ENCODE peak calls at places on chromosomes 11 and 22, in nine cellular contexts. L is memory B cell; M is endothelial cell; H is GM12878; O is Daoy; T is spleen; Z is pons; D is activated CD4-positive, CD25-positive, alpha-beta regulatory T cell treated with anti-CD3 and anti-CD28 coated beads, Interleukin-2, amount 50 U/mL, for 72 hours; C is OCI-LY7. X is an unnamed sample.

GRCh38 chr11:86180415-86180814 is 64.1 kb upstream of the EED start:
- DNase-seq in L (no peak), M (no peak), H (no peak), O (no peak), T (no peak), Z (no peak), D (no peak), C (no peak), X (no peak)

GRCh38 chr11:83326326-83326725 is 40.2 kb upstream of the CCDC90B start:
- DNase-seq in L (no peak), M (no peak), H (no peak), O (no peak), T (no peak), Z (no peak), D (no peak), C (no peak), X (no peak)

GRCh38 chr11:19275496-19275895 is 34.8 kb upstream of the E2F8 start:
- DNase-seq in L (no peak), M (no peak), H (no peak), O (peak; percentile 55), T (no peak), Z (no peak), D (no peak), C (no peak), X (no peak)

GRCh38 chr22:37037669-37038068 is 13.9 kb upstream of the KCTD17 start:
- DNase-seq in L (no peak), M (no peak), H (no peak), O (no peak), T (no peak), Z (no peak), D (no peak), C (no peak), X (no peak)

GRCh38 chr11:113255096-113255495 is 59.3 kb upstream of the TTC12 start:
- DNase-seq in L (no peak), M (no peak), H (no peak), O (no peak), T (no peak), Z (no peak), D (no peak), C (no peak), X (no peak)

GRCh38 chr22:28103596-28103995 is 184.5 kb upstream of the PITPNB start:
- DNase-seq in L (no peak), M (no peak), H (no peak), O (no peak), T (no peak), Z (no peak), D (no peak), C (no peak), X (no peak)

GRCh38 chr11:126973051-126973450 is 27.5 kb downstream of the KIRREL3 start:
- DNase-seq in L (no peak), M (no peak), H (no peak), O (no peak), T (no peak), Z (no peak), D (no peak), C (no peak), X (no peak)

GRCh38 chr11:119373917-119374631 is 7.4 kb downstream of the USP2 start:
- DNase-seq in L (no peak), M (peak; percentile 90), H (no peak), O (peak; percentile 63), T (no peak), Z (peak; percentile 92), D (no peak), C (peak; percentile 75), X (peak; percentile 92)

GRCh38 chr22:22058649-22059475 is 76.3 kb upstream of the TOP3B start:
- DNase-seq in L (peak; percentile 22), M (no peak), H (no peak), O (no peak), T (no peak), Z (no peak), D (no peak), C (peak; percentile 72), X (no peak)

GRCh38 chr11:10550503-10550902 is 9.5 kb upstream of the RNF141 start:
- DNase-seq in L (no peak), M (no peak), H (no peak), O (no peak), T (no peak), Z (no peak), D (no peak), C (no peak), X (no peak)

GRCh38 chr22:44026630-44027511 is 2.8 kb downstream of the PARVB start:
- DNase-seq in L (peak; percentile 88), M (peak; percentile 54), H (peak; percentile 89), O (peak; percentile 94), T (peak; percentile 95), Z (peak; percentile 75), D (peak; percentile 56), C (peak; percentile 79), X (peak; percentile 93)

GRCh38 chr11:43853766-43854165 is 26.9 kb upstream of the ALKBH3 start:
- DNase-seq in L (no peak), M (no peak), H (no peak), O (no peak), T (no peak), Z (no peak), D (no peak), C (no peak), X (no peak)

GRCh38 chr11:65003282-65003681 is 6.5 kb upstream of the BATF2 start:
- DNase-seq in L (no peak), M (no peak), H (no peak), O (no peak), T (no peak), Z (no peak), D (no peak), C (no peak), X (no peak)

GRCh38 chr22:19568337-19569311 is 44.4 kb upstream of the CLDN5 start:
- DNase-seq in L (no peak), M (no peak), H (no peak), O (peak; percentile 58), T (no peak), Z (no peak), D (no peak), C (no peak), X (no peak)

GRCh38 chr11:123235687-123236261 is 40.7 kb upstream of the CLMP start:
- DNase-seq in L (no peak), M (no peak), H (no peak), O (no peak), T (no peak), Z (no peak), D (no peak), C (no peak), X (no peak)

GRCh38 chr22:44885806-44886360 is 123.9 kb downstream of the PHF21B start:
- DNase-seq in L (no peak), M (no peak), H (no peak), O (no peak), T (no peak), Z (no peak), D (no peak), C (no peak), X (peak; percentile 42)

GRCh38 chr11:44812971-44813370 is 86.2 kb downstream of the TSPAN18 start:
- DNase-seq in L (no peak), M (no peak), H (no peak), O (no peak), T (peak; percentile 81), Z (no peak), D (no peak), C (no peak), X (no peak)

GRCh38 chr11:46675288-46675851 is 25.0 kb downstream of the ARHGAP1 start:
- DNase-seq in L (no peak), M (no peak), H (no peak), O (peak; percentile 23), T (peak; percentile 68), Z (peak; percentile 55), D (no peak), C (no peak), X (peak; percentile 90)

X was measured in posterior vena cava.